ENCODE peak calls at places on chromosomes 3 and 15, in seven cellular contexts. H, G, V, Q, J, X and S are unnamed samples.

GRCh38 chr15:52710050-52710709 is 31.0 kb upstream of the ATOSA start:
- DNase-seq in H (peak; percentile 23), G (no peak), V (no peak), Q (no peak), J (no peak), X (peak; percentile 59), S (no peak)

GRCh38 chr3:129039271-129040038 is 21.1 kb upstream of the GP9 start:
- DNase-seq in H (no peak), G (no peak), V (peak; percentile 71), Q (no peak), J (no peak), X (no peak), S (no peak)

GRCh38 chr3:172598904-172599303 is 75.7 kb upstream of the TNFSF10 start:
- DNase-seq in H (no peak), G (no peak), V (no peak), Q (no peak), J (no peak), X (no peak), S (no peak)

GRCh38 chr15:34810455-34811146 is 15.3 kb upstream of the ACTC1 start:
- DNase-seq in H (peak; percentile 40), G (no peak), V (no peak), Q (peak; percentile 98), J (peak; percentile 11), X (no peak), S (no peak)

GRCh38 chr3:82194870-82195269 is 433.4 kb upstream of the GBE1 start:
- DNase-seq in H (no peak), G (no peak), V (no peak), Q (no peak), J (peak; percentile 47), X (no peak), S (no peak)

GRCh38 chr3:186931487-186932280 is 1.4 kb downstream of the ST6GAL1 start:
- DNase-seq in H (no peak), G (peak; percentile 67), V (no peak), Q (peak; percentile 44), J (peak; percentile 56), X (peak; percentile 66), S (peak; percentile 44)

GRCh38 chr15:48494646-48495045 is 150.9 kb downstream of the FBN1 start:
- DNase-seq in H (no peak), G (no peak), V (no peak), Q (peak; percentile 45), J (no peak), X (no peak), S (no peak)

GRCh38 chr3:31016196-31016595 is 121.7 kb upstream of the GADL1 start:
- DNase-seq in H (no peak), G (no peak), V (no peak), Q (no peak), J (peak; percentile 49), X (no peak), S (no peak)

GRCh38 chr3:168472811-168473210 is 377.1 kb upstream of the GOLIM4 start:
- DNase-seq in H (no peak), G (no peak), V (no peak), Q (no peak), J (no peak), X (no peak), S (no peak)

GRCh38 chr3:22988566-22988965 is 214.6 kb upstream of the UBE2E2 start:
- DNase-seq in H (no peak), G (no peak), V (no peak), Q (no peak), J (no peak), X (no peak), S (no peak)

GRCh38 chr3:136343873-136344281 is 93.7 kb downstream of the PCCB start:
- DNase-seq in H (peak; percentile 33), G (no peak), V (no peak), Q (peak; percentile 97), J (peak; percentile 91), X (no peak), S (no peak)

GRCh38 chr3:123818921-123819429 is 65.2 kb downstream of the MYLK start:
- DNase-seq in H (no peak), G (no peak), V (no peak), Q (peak; percentile 65), J (peak; percentile 29), X (no peak), S (no peak)

GRCh38 chr3:134680796-134681526 is 30.1 kb upstream of the KY start:
- DNase-seq in H (no peak), G (no peak), V (no peak), Q (no peak), J (no peak), X (no peak), S (no peak)

GRCh38 chr15:62068071-62068786 is 1.5 kb downstream of the C2CD4A start:
- DNase-seq in H (no peak), G (peak; percentile 68), V (no peak), Q (peak; percentile 67), J (peak; percentile 60), X (peak; percentile 50), S (peak; percentile 80)

GRCh38 chr15:62068787-62069170 is 2.0 kb downstream of the C2CD4A start:
- DNase-seq in H (no peak), G (no peak), V (no peak), Q (peak; percentile 76), J (no peak), X (no peak), S (no peak)

GRCh38 chr15:62066663-62067447 is at the start of gene C2CD4A:
- DNase-seq in H (no peak), G (peak; percentile 97), V (no peak), Q (peak; percentile 56), J (peak; percentile 81), X (peak; percentile 56), S (peak; percentile 91)

GRCh38 chr15:62069551-62069950 is 2.8 kb downstream of the C2CD4A start:
- DNase-seq in H (no peak), G (no peak), V (no peak), Q (no peak), J (no peak), X (no peak), S (no peak)

DNA sequence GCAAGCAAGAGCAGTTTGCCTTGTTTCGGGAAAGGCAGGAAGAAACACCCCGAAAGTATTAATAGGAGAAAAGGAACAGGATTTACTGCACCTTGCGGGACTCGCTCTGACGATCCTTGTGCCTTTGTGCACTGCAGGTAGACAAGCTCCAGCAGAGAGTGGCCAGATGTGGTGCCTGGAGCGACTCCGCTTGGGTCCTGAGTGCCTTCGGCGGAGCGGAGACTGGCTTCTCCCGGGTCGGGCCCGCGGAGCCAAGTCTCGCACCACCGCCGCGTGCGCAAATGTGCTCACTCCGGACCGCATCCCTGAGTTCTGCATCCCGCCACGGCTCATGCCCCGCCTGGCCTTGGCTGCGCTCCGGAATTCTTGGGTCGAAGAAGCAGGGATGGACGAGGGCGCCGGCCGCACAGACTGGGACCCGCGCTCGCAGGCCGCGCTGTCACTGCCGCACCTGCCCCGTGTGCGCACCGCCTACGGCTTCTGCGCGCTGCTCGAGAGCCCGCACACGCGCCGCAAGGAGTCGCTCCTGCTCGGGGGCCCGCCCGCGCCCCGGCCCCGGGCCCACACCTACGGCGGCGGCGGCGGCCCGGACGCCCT is 769 bp downstream of the C2CD4A start:
- DNase-seq in H (no peak), G (peak; percentile 64), V (no peak), Q (peak; percentile 49), J (peak; percentile 47), X (no peak), S (peak; percentile 62)
- TF ChIP-seq EZH2 in H (peak; percentile 89), G (peak; percentile 14), V (no peak), Q (peak; percentile 66), J (no peak), X (no peak), S (peak; percentile 85)

GRCh38 chr15:93179072-93179471 is 90.1 kb upstream of the RGMA start:
- DNase-seq in H (no peak), G (no peak), V (no peak), Q (peak; percentile 6), J (no peak), X (peak; percentile 51), S (no peak)
- TF ChIP-seq EZH2 in H (no peak), G (no peak), V (no peak), Q (no peak), J (no peak), X (no peak), S (no peak)

GRCh38 chr3:57164606-57165573 is at the start of gene IL17RD:
- DNase-seq in H (no peak), G (peak; percentile 96), V (no peak), Q (peak; percentile 93), J (peak; percentile 74), X (peak; percentile 78), S (peak; percentile 96)
- TF ChIP-seq EZH2 in H (peak; percentile 8), G (no peak), V (no peak), Q (no peak), J (peak; percentile 98), X (no peak), S (no peak)

GRCh38 chr15:76337047-76337738 is 620 bp downstream of the ISL2 start:
- DNase-seq in H (no peak), G (peak; percentile 33), V (no peak), Q (peak; percentile 63), J (peak; percentile 39), X (no peak), S (peak; percentile 39)
- TF ChIP-seq EZH2 in H (peak; percentile 8), G (peak; percentile 82), V (no peak), Q (no peak), J (no peak), X (no peak), S (peak; percentile 90)

GRCh38 chr3:170589113-170589512 is 3.2 kb upstream of the SLC7A14 start:
- DNase-seq in H (no peak), G (no peak), V (no peak), Q (no peak), J (no peak), X (no peak), S (no peak)

GRCh38 chr3:170585937-170586310 is at the start of gene SLC7A14:
- DNase-seq in H (no peak), G (peak; percentile 75), V (no peak), Q (peak; percentile 37), J (no peak), X (no peak), S (peak; percentile 65)

GRCh38 chr3:170579646-170580045 is 6.2 kb downstream of the SLC7A14 start:
- DNase-seq in H (no peak), G (no peak), V (no peak), Q (no peak), J (no peak), X (no peak), S (no peak)

GRCh38 chr3:170584585-170585007 is 1.3 kb downstream of the SLC7A14 start:
- DNase-seq in H (no peak), G (peak; percentile 97), V (peak; percentile 63), Q (peak; percentile 78), J (peak; percentile 56), X (peak; percentile 69), S (peak; percentile 94)

GRCh38 chr3:170585008-170585936 is 603 bp downstream of the SLC7A14 start:
- DNase-seq in H (no peak), G (peak; percentile 60), V (no peak), Q (peak; percentile 33), J (peak; percentile 8), X (no peak), S (peak; percentile 48)
- TF ChIP-seq EZH2 in H (peak; percentile 97), G (peak; percentile 62), V (no peak), Q (peak; percentile 78), J (peak; percentile 62), X (no peak), S (peak; percentile 83)